ENCODE peak calls at places on chromosomes 12 and 14, in nine cellular contexts. One of them, this sample, is unnamed.

GRCh38 chr14:63962896-63963295 is 110.1 kb downstream of the SYNE2 start:
- DNase-seq in CD8-positive, alpha-beta T cell: no peak
- DNase-seq in activated T-helper 1 cell treated with anti-CD3 and anti-CD28 coated beads, Interleukin-2, amount 50 U/mL, for 16 hours: no peak
- DNase-seq in A172: no peak
- DNase-seq in NCI-H510A treated with DMSO at 0.1 percent for 48 hours: no peak
- DNase-seq in brain microvascular endothelial cell: no peak
- DNase-seq in OCI-LY7: no peak
- DNase-seq in NCI-H1417: no peak
- DNase-seq in neural progenitor cell: no peak
- DNase-seq in this sample: no peak

GRCh38 chr12:4197922-4198763 is 75.4 kb upstream of the CCND2 start:
- DNase-seq in NCI-H1417: no peak
- DNase-seq in neural progenitor cell: no peak
- DNase-seq in CD8-positive, alpha-beta T cell: no peak
- DNase-seq in NCI-H510A treated with DMSO at 0.1 percent for 48 hours: no peak
- DNase-seq in activated T-helper 1 cell treated with anti-CD3 and anti-CD28 coated beads, Interleukin-2, amount 50 U/mL, for 16 hours: no peak
- DNase-seq in A172: no peak
- DNase-seq in OCI-LY7: no peak
- DNase-seq in brain microvascular endothelial cell: no peak
- DNase-seq in this sample: no peak

GRCh38 chr14:56703947-56704346 is 106.3 kb downstream of the OTX2 start:
- DNase-seq in NCI-H510A treated with DMSO at 0.1 percent for 48 hours: no peak
- DNase-seq in activated T-helper 1 cell treated with anti-CD3 and anti-CD28 coated beads, Interleukin-2, amount 50 U/mL, for 16 hours: no peak
- DNase-seq in CD8-positive, alpha-beta T cell: no peak
- DNase-seq in A172: no peak
- DNase-seq in OCI-LY7: no peak
- DNase-seq in brain microvascular endothelial cell: no peak
- DNase-seq in neural progenitor cell: no peak
- DNase-seq in NCI-H1417: no peak
- DNase-seq in this sample: peak

GRCh38 chr14:32354716-32355115 is 25.6 kb downstream of the AKAP6 start:
- DNase-seq in NCI-H1417: no peak
- DNase-seq in A172: no peak
- DNase-seq in OCI-LY7: no peak
- DNase-seq in CD8-positive, alpha-beta T cell: no peak
- DNase-seq in NCI-H510A treated with DMSO at 0.1 percent for 48 hours: peak
- DNase-seq in neural progenitor cell: no peak
- DNase-seq in brain microvascular endothelial cell: no peak
- DNase-seq in activated T-helper 1 cell treated with anti-CD3 and anti-CD28 coated beads, Interleukin-2, amount 50 U/mL, for 16 hours: no peak
- DNase-seq in this sample: peak

GRCh38 chr14:30581283-30581625 is 22.3 kb downstream of the G2E3 start:
- DNase-seq in brain microvascular endothelial cell: no peak
- DNase-seq in neural progenitor cell: no peak
- DNase-seq in activated T-helper 1 cell treated with anti-CD3 and anti-CD28 coated beads, Interleukin-2, amount 50 U/mL, for 16 hours: no peak
- DNase-seq in A172: no peak
- DNase-seq in CD8-positive, alpha-beta T cell: no peak
- DNase-seq in NCI-H1417: no peak
- DNase-seq in OCI-LY7: no peak
- DNase-seq in NCI-H510A treated with DMSO at 0.1 percent for 48 hours: no peak
- DNase-seq in this sample: no peak

GRCh38 chr12:126312457-126312856 is 1247.2 kb downstream of the AACS start:
- DNase-seq in CD8-positive, alpha-beta T cell: no peak
- DNase-seq in A172: no peak
- DNase-seq in NCI-H510A treated with DMSO at 0.1 percent for 48 hours: no peak
- DNase-seq in neural progenitor cell: no peak
- DNase-seq in brain microvascular endothelial cell: no peak
- DNase-seq in activated T-helper 1 cell treated with anti-CD3 and anti-CD28 coated beads, Interleukin-2, amount 50 U/mL, for 16 hours: no peak
- DNase-seq in OCI-LY7: no peak
- DNase-seq in NCI-H1417: no peak
- DNase-seq in this sample: no peak

GRCh38 chr12:29889737-29890136 is 106.0 kb upstream of the TMTC1 start:
- DNase-seq in NCI-H1417: peak
- DNase-seq in NCI-H510A treated with DMSO at 0.1 percent for 48 hours: no peak
- DNase-seq in neural progenitor cell: peak
- DNase-seq in CD8-positive, alpha-beta T cell: no peak
- DNase-seq in activated T-helper 1 cell treated with anti-CD3 and anti-CD28 coated beads, Interleukin-2, amount 50 U/mL, for 16 hours: no peak
- DNase-seq in OCI-LY7: peak
- DNase-seq in brain microvascular endothelial cell: peak
- DNase-seq in A172: peak
- DNase-seq in this sample: no peak

GRCh38 chr12:31872831-31873604 is 86.2 kb upstream of the RESF1 start:
- DNase-seq in activated T-helper 1 cell treated with anti-CD3 and anti-CD28 coated beads, Interleukin-2, amount 50 U/mL, for 16 hours: no peak
- DNase-seq in NCI-H510A treated with DMSO at 0.1 percent for 48 hours: no peak
- DNase-seq in neural progenitor cell: no peak
- DNase-seq in brain microvascular endothelial cell: no peak
- DNase-seq in NCI-H1417: no peak
- DNase-seq in OCI-LY7: no peak
- DNase-seq in A172: no peak
- DNase-seq in CD8-positive, alpha-beta T cell: no peak
- DNase-seq in this sample: peak

GRCh38 chr14:102893452-102893851 is 29.0 kb upstream of the AMN start:
- DNase-seq in A172: no peak
- DNase-seq in brain microvascular endothelial cell: peak
- DNase-seq in neural progenitor cell: no peak
- DNase-seq in NCI-H1417: no peak
- DNase-seq in activated T-helper 1 cell treated with anti-CD3 and anti-CD28 coated beads, Interleukin-2, amount 50 U/mL, for 16 hours: no peak
- DNase-seq in NCI-H510A treated with DMSO at 0.1 percent for 48 hours: no peak
- DNase-seq in OCI-LY7: no peak
- DNase-seq in CD8-positive, alpha-beta T cell: no peak
- DNase-seq in this sample: no peak

GRCh38 chr12:130192667-130193345 is 30.5 kb downstream of the FZD10 start:
- DNase-seq in NCI-H1417: no peak
- DNase-seq in neural progenitor cell: peak
- DNase-seq in CD8-positive, alpha-beta T cell: no peak
- DNase-seq in activated T-helper 1 cell treated with anti-CD3 and anti-CD28 coated beads, Interleukin-2, amount 50 U/mL, for 16 hours: no peak
- DNase-seq in NCI-H510A treated with DMSO at 0.1 percent for 48 hours: peak
- DNase-seq in A172: no peak
- DNase-seq in brain microvascular endothelial cell: no peak
- DNase-seq in OCI-LY7: no peak
- DNase-seq in this sample: peak

GRCh38 chr12:53221203-53222076 is 10.6 kb downstream of the RARG start:
- DNase-seq in NCI-H510A treated with DMSO at 0.1 percent for 48 hours: no peak
- DNase-seq in brain microvascular endothelial cell: peak
- DNase-seq in OCI-LY7: peak
- DNase-seq in activated T-helper 1 cell treated with anti-CD3 and anti-CD28 coated beads, Interleukin-2, amount 50 U/mL, for 16 hours: peak
- DNase-seq in neural progenitor cell: peak
- DNase-seq in NCI-H1417: peak
- DNase-seq in A172: peak
- DNase-seq in CD8-positive, alpha-beta T cell: peak
- DNase-seq in this sample: peak

GRCh38 chr12:96400631-96401060 is 407 bp upstream of the CDK17 start:
- DNase-seq in A172: no peak
- DNase-seq in NCI-H510A treated with DMSO at 0.1 percent for 48 hours: no peak
- DNase-seq in CD8-positive, alpha-beta T cell: no peak
- DNase-seq in brain microvascular endothelial cell: peak
- DNase-seq in OCI-LY7: no peak
- DNase-seq in NCI-H1417: no peak
- DNase-seq in neural progenitor cell: no peak
- DNase-seq in activated T-helper 1 cell treated with anti-CD3 and anti-CD28 coated beads, Interleukin-2, amount 50 U/mL, for 16 hours: no peak
- DNase-seq in this sample: peak

GRCh38 chr14:80844872-80845271 is 96.7 kb downstream of the CEP128 start:
- DNase-seq in A172: no peak
- DNase-seq in brain microvascular endothelial cell: no peak
- DNase-seq in NCI-H510A treated with DMSO at 0.1 percent for 48 hours: no peak
- DNase-seq in neural progenitor cell: no peak
- DNase-seq in OCI-LY7: no peak
- DNase-seq in NCI-H1417: no peak
- DNase-seq in CD8-positive, alpha-beta T cell: no peak
- DNase-seq in activated T-helper 1 cell treated with anti-CD3 and anti-CD28 coated beads, Interleukin-2, amount 50 U/mL, for 16 hours: no peak
- DNase-seq in this sample: no peak

GRCh38 chr14:105888784-105889665 is 362.6 kb downstream of the TMEM121 start:
- DNase-seq in NCI-H510A treated with DMSO at 0.1 percent for 48 hours: no peak
- DNase-seq in OCI-LY7: no peak
- DNase-seq in A172: no peak
- DNase-seq in CD8-positive, alpha-beta T cell: no peak
- DNase-seq in activated T-helper 1 cell treated with anti-CD3 and anti-CD28 coated beads, Interleukin-2, amount 50 U/mL, for 16 hours: no peak
- DNase-seq in NCI-H1417: no peak
- DNase-seq in brain microvascular endothelial cell: no peak
- DNase-seq in neural progenitor cell: no peak
- DNase-seq in this sample: no peak

GRCh38 chr14:23601845-23602180 is 23.2 kb upstream of the JPH4 start:
- DNase-seq in NCI-H510A treated with DMSO at 0.1 percent for 48 hours: no peak
- DNase-seq in activated T-helper 1 cell treated with anti-CD3 and anti-CD28 coated beads, Interleukin-2, amount 50 U/mL, for 16 hours: no peak
- DNase-seq in A172: no peak
- DNase-seq in CD8-positive, alpha-beta T cell: no peak
- DNase-seq in brain microvascular endothelial cell: no peak
- DNase-seq in OCI-LY7: no peak
- DNase-seq in neural progenitor cell: no peak
- DNase-seq in NCI-H1417: no peak
- DNase-seq in this sample: no peak